ENCODE peak calls at places on chromosomes 3 and 15, in four cellular contexts. One of them, this sample, is unnamed.

GRCh38 chr3:44236485-44236908 is 5.2 kb upstream of the TOPAZ1 start:
- DNase-seq in hepatic stellate cell: no peak
- DNase-seq in renal cortical epithelial cell: no peak
- DNase-seq in HT1080: no peak
- DNase-seq in this sample: no peak

GRCh38 chr15:51401872-51402517 is 60.5 kb downstream of the GLDN start:
- DNase-seq in hepatic stellate cell: peak; percentile 55
- DNase-seq in renal cortical epithelial cell: no peak
- DNase-seq in HT1080: peak; percentile 34
- DNase-seq in this sample: no peak

GRCh38 chr15:54387808-54388207 is 409.6 kb downstream of the UNC13C start:
- DNase-seq in hepatic stellate cell: no peak
- DNase-seq in renal cortical epithelial cell: peak; percentile 80
- DNase-seq in HT1080: peak; percentile 42
- DNase-seq in this sample: no peak

GRCh38 chr15:85335193-85335939 is 45.0 kb upstream of the AKAP13 start:
- DNase-seq in hepatic stellate cell: no peak
- DNase-seq in renal cortical epithelial cell: no peak
- DNase-seq in HT1080: no peak
- DNase-seq in this sample: no peak

GRCh38 chr15:85865070-85865684 is 70.5 kb upstream of the KLHL25 start:
- DNase-seq in hepatic stellate cell: peak; percentile 44
- DNase-seq in renal cortical epithelial cell: peak; percentile 38
- DNase-seq in HT1080: peak; percentile 36
- DNase-seq in this sample: no peak

GRCh38 chr15:65460948-65461347 is 38.2 kb upstream of the IGDCC4 start:
- DNase-seq in hepatic stellate cell: no peak
- DNase-seq in renal cortical epithelial cell: peak; percentile 9
- DNase-seq in HT1080: peak; percentile 67
- DNase-seq in this sample: peak; percentile 6

GRCh38 chr3:113521981-113522380 is 7.0 kb upstream of the SPICE1 start:
- DNase-seq in hepatic stellate cell: no peak
- DNase-seq in renal cortical epithelial cell: no peak
- DNase-seq in HT1080: no peak
- DNase-seq in this sample: no peak

GRCh38 chr3:158727499-158728377 is 4.5 kb downstream of the RARRES1 start:
- DNase-seq in hepatic stellate cell: peak; percentile 69
- DNase-seq in renal cortical epithelial cell: peak; percentile 74
- DNase-seq in HT1080: peak; percentile 59
- DNase-seq in this sample: peak; percentile 73

GRCh38 chr3:175895731-175896130 is 1036.6 kb downstream of the NAALADL2 start:
- DNase-seq in hepatic stellate cell: no peak
- DNase-seq in renal cortical epithelial cell: no peak
- DNase-seq in HT1080: no peak
- DNase-seq in this sample: no peak

GRCh38 chr3:36911990-36912804 is 32.7 kb downstream of the TRANK1 start:
- DNase-seq in hepatic stellate cell: peak; percentile 24
- DNase-seq in renal cortical epithelial cell: peak; percentile 93
- DNase-seq in HT1080: peak; percentile 76
- DNase-seq in this sample: peak; percentile 61

GRCh38 chr15:74179983-74180688 is 6.6 kb downstream of the ISLR start:
- DNase-seq in hepatic stellate cell: peak; percentile 67
- DNase-seq in renal cortical epithelial cell: no peak
- DNase-seq in HT1080: peak; percentile 45
- DNase-seq in this sample: no peak

GRCh38 chr3:150495563-150496168 is 50.6 kb downstream of the SERP1 start:
- DNase-seq in hepatic stellate cell: peak; percentile 11
- DNase-seq in renal cortical epithelial cell: peak; percentile 55
- DNase-seq in HT1080: peak; percentile 65
- DNase-seq in this sample: peak; percentile 40

GRCh38 chr3:108736821-108737220 is 20.4 kb downstream of the RETNLB start:
- DNase-seq in hepatic stellate cell: no peak
- DNase-seq in renal cortical epithelial cell: peak; percentile 2
- DNase-seq in HT1080: no peak
- DNase-seq in this sample: no peak

GRCh38 chr3:153032891-153033290 is 129.1 kb upstream of the RAP2B start:
- DNase-seq in hepatic stellate cell: no peak
- DNase-seq in renal cortical epithelial cell: no peak
- DNase-seq in HT1080: no peak
- DNase-seq in this sample: no peak

This sample was measured in Caki2.